ENCODE peak calls at places on chromosome 5, in five cellular contexts. One of them, this sample, is unnamed.

GRCh38 chr5:127040779-127041520 is 10.6 kb upstream of the MARCHF3 start:
- DNase-seq in foreskin fibroblast: peak
- DNase-seq in stomach: peak
- DNase-seq in left lung: no peak
- DNase-seq in cardiac fibroblast: peak
- DNase-seq in this sample: no peak

GRCh38 chr5:122760281-122760680 is 14.6 kb upstream of the SNX2 start:
- DNase-seq in foreskin fibroblast: no peak
- DNase-seq in stomach: no peak
- DNase-seq in left lung: no peak
- DNase-seq in cardiac fibroblast: no peak
- DNase-seq in this sample: no peak

GRCh38 chr5:167982-168660 is 23.2 kb upstream of the LRRC14B start:
- DNase-seq in foreskin fibroblast: peak
- DNase-seq in stomach: no peak
- DNase-seq in left lung: no peak
- DNase-seq in cardiac fibroblast: peak
- DNase-seq in this sample: peak

GRCh38 chr5:141846031-141846430 is 32.2 kb downstream of the PCDH1 start:
- DNase-seq in foreskin fibroblast: peak
- DNase-seq in stomach: peak
- DNase-seq in left lung: no peak
- DNase-seq in cardiac fibroblast: peak
- DNase-seq in this sample: no peak

GRCh38 chr5:15074651-15075050 is 203.1 kb upstream of the ANKH start:
- DNase-seq in foreskin fibroblast: peak
- DNase-seq in stomach: no peak
- DNase-seq in left lung: no peak
- DNase-seq in cardiac fibroblast: peak
- DNase-seq in this sample: no peak

GRCh38 chr5:41368158-41368557 is 142.2 kb downstream of the PLCXD3 start:
- DNase-seq in foreskin fibroblast: peak
- DNase-seq in stomach: no peak
- DNase-seq in left lung: no peak
- DNase-seq in cardiac fibroblast: peak
- DNase-seq in this sample: no peak

GRCh38 chr5:157574456-157575095 is 999 bp downstream of the ADAM19 start:
- DNase-seq in foreskin fibroblast: no peak
- DNase-seq in stomach: no peak
- DNase-seq in left lung: peak
- DNase-seq in cardiac fibroblast: no peak
- DNase-seq in this sample: no peak

GRCh38 chr5:72624641-72625236 is 117.5 kb upstream of the ZNF366 start:
- DNase-seq in foreskin fibroblast: peak
- DNase-seq in stomach: no peak
- DNase-seq in left lung: no peak
- DNase-seq in cardiac fibroblast: peak
- DNase-seq in this sample: no peak

GRCh38 chr5:147479431-147479830 is 30.4 kb downstream of the DPYSL3 start:
- DNase-seq in foreskin fibroblast: peak
- DNase-seq in stomach: no peak
- DNase-seq in left lung: no peak
- DNase-seq in cardiac fibroblast: no peak
- DNase-seq in this sample: no peak

GRCh38 chr5:175520321-175520720 is 42.0 kb downstream of the SFXN1 start:
- DNase-seq in foreskin fibroblast: no peak
- DNase-seq in stomach: no peak
- DNase-seq in left lung: no peak
- DNase-seq in cardiac fibroblast: no peak
- DNase-seq in this sample: no peak

GRCh38 chr5:135386096-135386495 is 12.9 kb downstream of the MACROH2A1 start:
- DNase-seq in foreskin fibroblast: peak
- DNase-seq in stomach: no peak
- DNase-seq in left lung: no peak
- DNase-seq in cardiac fibroblast: peak
- DNase-seq in this sample: no peak

GRCh38 chr5:149348463-149348862 is 3.2 kb downstream of the GRPEL2 start:
- DNase-seq in foreskin fibroblast: no peak
- DNase-seq in stomach: no peak
- DNase-seq in left lung: no peak
- DNase-seq in cardiac fibroblast: peak
- DNase-seq in this sample: no peak

GRCh38 chr5:76099286-76099702 is 16.1 kb downstream of the SV2C start:
- DNase-seq in foreskin fibroblast: no peak
- DNase-seq in stomach: no peak
- DNase-seq in left lung: no peak
- DNase-seq in cardiac fibroblast: no peak
- DNase-seq in this sample: no peak

GRCh38 chr5:36948041-36948440 is 71.5 kb downstream of the NIPBL start:
- DNase-seq in foreskin fibroblast: peak
- DNase-seq in stomach: no peak
- DNase-seq in left lung: no peak
- DNase-seq in cardiac fibroblast: peak
- DNase-seq in this sample: no peak

GRCh38 chr5:172048539-172049101 is 42.2 kb upstream of the FBXW11 start:
- DNase-seq in foreskin fibroblast: no peak
- DNase-seq in stomach: no peak
- DNase-seq in left lung: no peak
- DNase-seq in cardiac fibroblast: peak
- DNase-seq in this sample: no peak

GRCh38 chr5:29054282-29054681 is 2015.9 kb upstream of the CDH9 start:
- DNase-seq in foreskin fibroblast: no peak
- DNase-seq in stomach: no peak
- DNase-seq in left lung: no peak
- DNase-seq in cardiac fibroblast: no peak
- DNase-seq in this sample: no peak

GRCh38 chr5:170219615-170220014 is 13.2 kb upstream of the C5orf58 start:
- DNase-seq in foreskin fibroblast: peak
- DNase-seq in stomach: no peak
- DNase-seq in left lung: no peak
- DNase-seq in cardiac fibroblast: peak
- DNase-seq in this sample: no peak

GRCh38 chr5:73100109-73100508 is 20.3 kb upstream of the TMEM171 start:
- DNase-seq in foreskin fibroblast: no peak
- DNase-seq in stomach: no peak
- DNase-seq in left lung: no peak
- DNase-seq in cardiac fibroblast: no peak
- DNase-seq in this sample: no peak

GRCh38 chr5:100760700-100761099 is 142.4 kb downstream of the ST8SIA4 start:
- DNase-seq in foreskin fibroblast: no peak
- DNase-seq in stomach: no peak
- DNase-seq in left lung: no peak
- DNase-seq in cardiac fibroblast: no peak
- DNase-seq in this sample: no peak

GRCh38 chr5:74942622-74943286 is 76.6 kb upstream of the FAM169A start:
- DNase-seq in foreskin fibroblast: no peak
- DNase-seq in stomach: no peak
- DNase-seq in left lung: no peak
- DNase-seq in cardiac fibroblast: no peak
- DNase-seq in this sample: no peak

GRCh38 chr5:15570491-15570890 is 70.5 kb downstream of the FBXL7 start:
- DNase-seq in foreskin fibroblast: no peak
- DNase-seq in stomach: no peak
- DNase-seq in left lung: no peak
- DNase-seq in cardiac fibroblast: no peak
- DNase-seq in this sample: no peak

GRCh38 chr5:2532809-2533208 is 218.7 kb downstream of the IRX2 start:
- DNase-seq in foreskin fibroblast: no peak
- DNase-seq in stomach: no peak
- DNase-seq in left lung: no peak
- DNase-seq in cardiac fibroblast: no peak
- DNase-seq in this sample: no peak

GRCh38 chr5:80399553-80400239 is 8.2 kb upstream of the ZFYVE16 start:
- DNase-seq in foreskin fibroblast: peak
- DNase-seq in stomach: no peak
- DNase-seq in left lung: no peak
- DNase-seq in cardiac fibroblast: peak
- DNase-seq in this sample: no peak

GRCh38 chr5:122371511-122372151 is 59.6 kb downstream of the SNCAIP start:
- DNase-seq in foreskin fibroblast: no peak
- DNase-seq in stomach: no peak
- DNase-seq in left lung: no peak
- DNase-seq in cardiac fibroblast: no peak
- DNase-seq in this sample: no peak

GRCh38 chr5:174559141-174559540 is 165.2 kb upstream of the MSX2 start:
- DNase-seq in foreskin fibroblast: no peak
- DNase-seq in stomach: no peak
- DNase-seq in left lung: no peak
- DNase-seq in cardiac fibroblast: no peak
- DNase-seq in this sample: no peak

GRCh38 chr5:39783756-39784421 is 359.1 kb upstream of the DAB2 start:
- DNase-seq in foreskin fibroblast: peak
- DNase-seq in stomach: no peak
- DNase-seq in left lung: no peak
- DNase-seq in cardiac fibroblast: peak
- DNase-seq in this sample: no peak

GRCh38 chr5:139664273-139664693 is 16.1 kb downstream of the CXXC5 start:
- DNase-seq in foreskin fibroblast: no peak
- DNase-seq in stomach: no peak
- DNase-seq in left lung: peak
- DNase-seq in cardiac fibroblast: no peak
- DNase-seq in this sample: peak

GRCh38 chr5:90264930-90265857 is 144.4 kb downstream of the CETN3 start:
- DNase-seq in foreskin fibroblast: peak
- DNase-seq in stomach: peak
- DNase-seq in left lung: no peak
- DNase-seq in cardiac fibroblast: peak
- DNase-seq in this sample: peak

GRCh38 chr5:42840842-42841574 is 29.3 kb upstream of the SELENOP start:
- DNase-seq in foreskin fibroblast: no peak
- DNase-seq in stomach: no peak
- DNase-seq in left lung: no peak
- DNase-seq in cardiac fibroblast: no peak
- DNase-seq in this sample: no peak

GRCh38 chr5:73039082-73039481 is 81.3 kb upstream of the TMEM171 start:
- DNase-seq in foreskin fibroblast: no peak
- DNase-seq in stomach: no peak
- DNase-seq in left lung: no peak
- DNase-seq in cardiac fibroblast: no peak
- DNase-seq in this sample: no peak

GRCh38 chr5:38911933-38912332 is 66.1 kb downstream of the OSMR start:
- DNase-seq in foreskin fibroblast: no peak
- DNase-seq in stomach: no peak
- DNase-seq in left lung: no peak
- DNase-seq in cardiac fibroblast: no peak
- DNase-seq in this sample: no peak

GRCh38 chr5:93581738-93582414 is 857 bp upstream of the NR2F1-AS1 start:
- DNase-seq in foreskin fibroblast: peak
- DNase-seq in stomach: no peak
- DNase-seq in left lung: no peak
- DNase-seq in cardiac fibroblast: peak
- DNase-seq in this sample: no peak

GRCh38 chr5:157294692-157295091 is 28.8 kb downstream of the CYFIP2 start:
- DNase-seq in foreskin fibroblast: no peak
- DNase-seq in stomach: no peak
- DNase-seq in left lung: no peak
- DNase-seq in cardiac fibroblast: no peak
- DNase-seq in this sample: no peak

GRCh38 chr5:6711409-6712135 is 1.7 kb upstream of the TENT4A start:
- DNase-seq in foreskin fibroblast: no peak
- DNase-seq in stomach: no peak
- DNase-seq in left lung: no peak
- DNase-seq in cardiac fibroblast: no peak
- DNase-seq in this sample: no peak

GRCh38 chr5:166341708-166342329 is 1949.6 kb upstream of the WWC1 start:
- DNase-seq in foreskin fibroblast: no peak
- DNase-seq in stomach: no peak
- DNase-seq in left lung: no peak
- DNase-seq in cardiac fibroblast: no peak
- DNase-seq in this sample: no peak
- TF ChIP-seq CTCF in foreskin fibroblast: no peak
- TF ChIP-seq CTCF in stomach: no peak
- TF ChIP-seq CTCF in left lung: no peak
- TF ChIP-seq CTCF in cardiac fibroblast: peak
- TF ChIP-seq CTCF in this sample: peak

DNA sequence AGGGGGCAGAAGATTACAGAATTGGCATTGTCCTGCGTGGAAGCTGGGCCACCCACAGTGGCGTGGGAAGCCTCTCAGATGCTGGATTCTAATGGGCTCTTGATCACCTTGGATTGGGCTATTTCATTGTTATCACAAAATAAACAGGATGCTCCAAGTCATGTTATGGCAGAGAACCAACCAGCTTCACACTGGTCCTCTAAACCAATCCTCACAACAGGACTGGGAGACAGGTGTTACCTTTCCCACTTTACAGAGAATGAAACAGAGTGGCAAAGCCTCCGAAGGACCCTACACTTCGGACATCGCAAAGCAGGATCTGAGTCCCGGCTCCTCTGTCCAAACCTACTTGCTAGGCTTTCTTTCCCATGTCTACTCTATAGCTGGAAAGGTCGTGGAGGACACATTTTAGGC is 447 bp upstream of the SMIM3 start:
- DNase-seq in foreskin fibroblast: peak
- DNase-seq in stomach: no peak
- DNase-seq in left lung: no peak
- DNase-seq in cardiac fibroblast: peak
- DNase-seq in this sample: no peak
- H3K4me3 ChIP-seq in foreskin fibroblast: peak
- H3K4me3 ChIP-seq in stomach: peak
- H3K4me3 ChIP-seq in left lung: peak
- H3K4me3 ChIP-seq in cardiac fibroblast: peak
- H3K4me3 ChIP-seq in this sample: peak

GRCh38 chr5:140734354-140734753 is 34.1 kb downstream of the ZMAT2 start:
- DNase-seq in foreskin fibroblast: peak
- DNase-seq in stomach: no peak
- DNase-seq in left lung: no peak
- DNase-seq in cardiac fibroblast: peak
- DNase-seq in this sample: no peak
- TF ChIP-seq CTCF in foreskin fibroblast: no peak
- TF ChIP-seq CTCF in stomach: no peak
- TF ChIP-seq CTCF in left lung: no peak
- TF ChIP-seq CTCF in cardiac fibroblast: peak
- TF ChIP-seq CTCF in this sample: peak

GRCh38 chr5:180290568-180291233 is 1.2 kb downstream of the MAPK9 start:
- DNase-seq in foreskin fibroblast: no peak
- DNase-seq in stomach: no peak
- DNase-seq in left lung: no peak
- DNase-seq in cardiac fibroblast: no peak
- DNase-seq in this sample: no peak
- H3K4me3 ChIP-seq in foreskin fibroblast: peak
- H3K4me3 ChIP-seq in stomach: peak
- H3K4me3 ChIP-seq in left lung: peak
- H3K4me3 ChIP-seq in cardiac fibroblast: peak
- H3K4me3 ChIP-seq in this sample: peak

DNA sequence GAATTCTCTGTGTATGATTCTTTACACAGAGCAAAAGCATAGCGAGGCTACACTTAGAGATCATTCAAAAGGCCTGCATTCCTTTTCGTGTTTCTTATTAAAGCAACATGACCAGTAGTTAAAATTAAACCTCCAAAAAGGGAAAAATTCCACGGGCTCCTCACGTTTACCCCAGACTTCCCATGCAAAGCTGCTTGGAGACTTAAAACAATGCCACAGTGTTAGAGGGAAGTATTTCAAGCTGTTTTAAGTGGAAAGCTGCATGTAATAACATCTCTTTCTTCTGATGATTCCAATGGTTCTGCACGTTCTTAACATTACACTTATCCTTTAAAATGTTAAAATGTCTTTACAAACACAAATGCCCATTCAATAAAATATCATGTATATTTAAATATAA is 405.2 kb downstream of the SEMA5A start:
- DNase-seq in foreskin fibroblast: peak
- DNase-seq in stomach: no peak
- DNase-seq in left lung: no peak
- DNase-seq in cardiac fibroblast: no peak
- DNase-seq in this sample: no peak
- TF ChIP-seq CTCF in foreskin fibroblast: no peak
- TF ChIP-seq CTCF in stomach: no peak
- TF ChIP-seq CTCF in left lung: no peak
- TF ChIP-seq CTCF in cardiac fibroblast: no peak
- TF ChIP-seq CTCF in this sample: no peak